ENCODE peak calls at places on chromosomes 16 and 17, in four cellular contexts. D is gastrocnemius medialis, G is cardiac fibroblast, T is ascending aorta. B is an unnamed sample.

GRCh38 chr17:74282587-74283370 is 8.7 kb downstream of the DNAI2 start:
- DNase-seq in D (no peak), G (no peak), T (no peak), B (no peak)

GRCh38 chr16:87127766-87128147 is 189.4 kb downstream of the C16orf95 start:
- DNase-seq in D (no peak), G (no peak), T (no peak), B (no peak)

GRCh38 chr17:40371261-40371929 is 6.9 kb upstream of the GJD3 start:
- DNase-seq in D (no peak), G (no peak), T (no peak), B (no peak)

GRCh38 chr16:11312718-11313492 is 31.8 kb upstream of the PRM1 start:
- DNase-seq in D (no peak), G (peak; percentile 42), T (no peak), B (no peak)

GRCh38 chr17:44979426-44980273 is 11.5 kb upstream of the C1QL1 start:
- DNase-seq in D (no peak), G (no peak), T (no peak), B (no peak)

GRCh38 chr16:1525871-1526607 is 7.4 kb upstream of the TMEM204 start:
- DNase-seq in D (no peak), G (no peak), T (no peak), B (no peak)

GRCh38 chr17:49914096-49914490 is 54.9 kb upstream of the DLX4 start:
- DNase-seq in D (no peak), G (no peak), T (no peak), B (no peak)

GRCh38 chr16:49011807-49012345 is 269.8 kb downstream of the CBLN1 start:
- DNase-seq in D (no peak), G (no peak), T (no peak), B (no peak)

GRCh38 chr16:15946257-15947044 is 3.0 kb upstream of the ABCC1 start:
- DNase-seq in D (no peak), G (peak; percentile 85), T (no peak), B (no peak)

GRCh38 chr17:1720856-1721386 is 3.6 kb upstream of the WDR81 start:
- DNase-seq in D (peak; percentile 76), G (peak; percentile 73), T (no peak), B (peak; percentile 62)

GRCh38 chr16:83113317-83113716 is 486.5 kb downstream of the CDH13 start:
- DNase-seq in D (no peak), G (peak; percentile 49), T (no peak), B (peak; percentile 15)

GRCh38 chr16:55444754-55445485 is 34.1 kb upstream of the MMP2 start:
- DNase-seq in D (peak; percentile 47), G (no peak), T (peak; percentile 26), B (no peak)

GRCh38 chr17:6374761-6375312 is 60.1 kb downstream of the AIPL1 start:
- DNase-seq in D (no peak), G (peak; percentile 3), T (no peak), B (peak; percentile 28)

GRCh38 chr17:79325707-79326106 is 251.1 kb downstream of the ENGASE start:
- DNase-seq in D (no peak), G (peak; percentile 2), T (no peak), B (peak; percentile 52)

GRCh38 chr16:645852-646678 is 3.1 kb upstream of the WDR90 start:
- DNase-seq in D (peak; percentile 73), G (no peak), T (no peak), B (no peak)

GRCh38 chr17:72683506-72684404 is 408.7 kb downstream of the SLC39A11 start:
- DNase-seq in D (peak; percentile 19), G (peak; percentile 98), T (no peak), B (no peak)

GRCh38 chr17:16442594-16443389 is 27.4 kb downstream of the TRPV2 start:
- DNase-seq in D (no peak), G (peak; percentile 28), T (no peak), B (no peak)

GRCh38 chr17:61139219-61139618 is 260.4 kb upstream of the TBX2 start:
- DNase-seq in D (no peak), G (peak; percentile 76), T (no peak), B (no peak)

GRCh38 chr17:47199627-47200324 is 9.4 kb upstream of the MYL4 start:
- DNase-seq in D (no peak), G (no peak), T (no peak), B (no peak)

GRCh38 chr16:58107228-58107627 is 22.0 kb downstream of the CFAP20 start:
- DNase-seq in D (no peak), G (no peak), T (no peak), B (no peak)
- TF ChIP-seq CTCF in D (no peak), G (no peak), T (no peak), B (peak; percentile 45)

DNA sequence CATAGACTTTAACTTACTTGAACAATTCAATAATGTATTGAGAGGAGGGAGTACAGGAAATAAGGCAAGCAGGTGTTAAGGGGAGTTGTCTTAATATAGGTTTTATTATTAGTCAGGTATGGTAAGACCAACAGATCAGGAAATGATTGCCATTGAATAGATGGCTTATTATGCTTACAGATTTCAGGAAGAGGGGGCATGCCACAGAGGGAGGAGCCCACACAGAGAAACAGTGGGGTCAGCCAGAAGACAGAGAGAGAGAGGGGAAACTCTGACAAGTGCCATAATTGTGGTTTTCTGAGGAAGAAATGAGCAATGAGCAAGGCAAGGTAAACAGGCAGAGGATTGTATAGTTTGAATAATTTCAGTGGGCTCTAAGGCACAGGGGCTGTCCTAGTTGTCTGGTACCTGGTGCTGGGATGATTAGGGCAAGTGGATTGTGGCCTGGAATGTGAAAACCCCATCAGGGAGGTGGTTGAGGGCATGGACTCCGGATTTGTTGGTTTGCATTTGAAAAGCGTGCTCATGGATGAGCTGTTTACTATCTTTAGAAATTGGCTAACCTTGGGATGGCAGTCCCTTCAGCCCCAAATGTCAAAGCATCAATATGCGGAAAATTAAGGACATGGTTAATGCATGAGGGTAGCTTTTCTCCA is 237.1 kb downstream of the TOX3 start:
- DNase-seq in D (no peak), G (no peak), T (no peak), B (no peak)
- TF ChIP-seq CTCF in D (no peak), G (no peak), T (no peak), B (no peak)

GRCh38 chr17:75590314-75590761 is 2.7 kb downstream of the MYO15B start:
- DNase-seq in D (no peak), G (no peak), T (no peak), B (no peak)

GRCh38 chr17:75589017-75589918 is 1.7 kb downstream of the MYO15B start:
- DNase-seq in D (peak; percentile 89), G (peak; percentile 78), T (peak; percentile 54), B (peak; percentile 99)

GRCh38 chr17:75589919-75590303 is 2.3 kb downstream of the MYO15B start:
- DNase-seq in D (no peak), G (no peak), T (no peak), B (no peak)

GRCh38 chr17:75588546-75589016 is 981 bp downstream of the MYO15B start:
- DNase-seq in D (peak; percentile 23), G (no peak), T (no peak), B (peak; percentile 30)

DNA sequence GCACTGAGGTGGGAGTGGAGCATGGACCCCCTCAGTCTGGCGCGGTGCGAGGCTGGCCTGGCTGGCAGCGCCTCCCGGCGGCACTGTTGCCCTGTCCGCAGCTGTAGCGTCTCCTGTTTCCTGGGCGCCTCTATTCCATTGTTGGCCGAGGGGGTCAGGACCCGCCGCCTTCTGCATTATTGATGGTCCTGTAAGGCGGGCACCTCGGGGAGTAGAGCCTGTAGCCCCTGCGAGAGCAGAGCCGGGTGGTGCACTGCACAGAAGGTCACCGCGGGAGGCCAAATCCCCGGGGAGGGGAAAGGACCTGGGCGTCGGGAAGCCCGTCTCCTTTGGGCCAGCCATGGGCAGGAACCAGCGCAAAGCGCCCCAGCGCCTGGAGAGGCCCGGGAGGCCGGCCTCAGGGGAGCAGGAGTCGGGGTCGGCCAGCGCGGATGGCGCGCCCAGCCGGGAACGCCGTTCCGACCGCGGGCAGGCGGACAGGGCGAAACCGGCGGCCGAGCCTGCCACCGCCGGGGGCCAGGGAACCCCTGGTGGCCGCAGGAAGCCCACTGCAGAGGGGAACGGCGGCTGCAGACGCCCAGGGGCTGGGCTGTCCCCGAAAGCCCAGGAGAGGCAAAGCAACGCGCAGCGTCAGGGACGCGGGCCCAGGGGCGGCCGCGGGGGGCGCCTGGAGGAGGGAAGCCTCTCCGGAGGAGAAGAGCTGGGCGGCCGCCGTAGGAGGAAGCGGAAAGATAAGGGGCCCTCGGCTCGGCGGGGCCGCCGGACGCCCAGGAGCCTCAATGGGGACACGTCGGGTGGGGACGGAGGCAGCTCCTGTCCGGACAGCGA is at the start of gene MYO15B:
- DNase-seq in D (peak; percentile 25), G (no peak), T (no peak), B (peak; percentile 64)
- TF ChIP-seq CTCF in D (peak; percentile 24), G (peak; percentile 5), T (peak; percentile 34), B (no peak)

GRCh38 chr17:28892024-28892423 is 5.5 kb downstream of the FLOT2 start:
- DNase-seq in D (no peak), G (no peak), T (no peak), B (no peak)
- TF ChIP-seq CTCF in D (no peak), G (no peak), T (no peak), B (no peak)

GRCh38 chr16:89140401-89140800 is 31.1 kb upstream of the CDH15 start:
- DNase-seq in D (no peak), G (no peak), T (no peak), B (no peak)
- TF ChIP-seq CTCF in D (no peak), G (no peak), T (no peak), B (no peak)

GRCh38 chr17:48552453-48553189 is 7.7 kb upstream of the HOXB2 start:
- DNase-seq in D (no peak), G (no peak), T (no peak), B (no peak)
- TF ChIP-seq CTCF in D (no peak), G (no peak), T (no peak), B (no peak)

DNA sequence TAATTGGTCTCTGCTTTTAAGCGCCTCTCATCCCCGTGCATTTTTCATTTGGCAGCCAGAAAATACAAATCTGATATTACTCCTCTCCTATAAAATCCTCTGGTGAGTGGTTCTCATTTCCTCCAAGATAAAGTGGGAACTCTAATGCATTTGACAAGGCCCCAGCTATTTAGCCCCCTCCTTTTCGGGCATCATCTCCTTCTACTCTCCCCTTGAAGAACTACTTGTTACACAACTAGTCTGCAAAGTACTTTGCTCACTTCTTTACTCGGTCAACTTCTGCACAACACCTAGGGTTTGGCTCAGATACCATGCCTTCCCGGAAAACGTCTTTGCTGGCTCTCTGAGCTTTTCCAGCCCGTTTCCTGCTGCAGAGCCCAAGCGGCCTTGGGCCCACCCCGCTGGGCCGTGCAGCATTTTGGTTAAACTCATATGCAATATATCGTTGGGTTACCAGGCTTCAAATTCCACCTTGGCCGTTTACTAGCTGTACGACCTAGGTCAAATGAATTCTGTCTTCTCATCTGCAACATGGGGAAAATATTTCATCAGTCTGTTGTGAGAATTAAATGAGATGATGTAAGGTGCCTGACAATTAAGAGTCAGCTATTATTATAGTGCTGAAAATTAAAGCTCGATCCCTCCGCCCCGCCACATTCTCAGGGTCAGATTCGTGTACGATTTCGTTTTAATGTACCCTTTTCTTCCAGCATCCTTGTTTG is 883 bp upstream of the TAF15 start:
- DNase-seq in D (no peak), G (no peak), T (no peak), B (no peak)
- TF ChIP-seq CTCF in D (no peak), G (no peak), T (no peak), B (no peak)